ENCODE peak calls at places on chromosomes 4 and X, in five cellular contexts. A is tibial nerve, X is PC-9, K is heart right ventricle, P is cardiac fibroblast. C is an unnamed sample.

GRCh38 chr4:161183729-161184128 is 980.1 kb downstream of the FSTL5 start:
- DNase-seq in K (no peak), P (no peak), X (no peak), A (no peak), C (no peak)

GRCh38 chr4:175087156-175087555 is 169.0 kb downstream of the ADAM29 start:
- DNase-seq in P (no peak), A (no peak), X (no peak), K (no peak), C (no peak)

GRCh38 chr4:1202526-1203378 is 30.4 kb upstream of the SPON2 start:
- DNase-seq in K (peak), A (peak), X (no peak), P (no peak), C (no peak)

GRCh38 chrX:113429011-113429410 is 588.4 kb upstream of the AMOT start:
- DNase-seq in P (no peak), A (no peak), K (no peak), X (no peak), C (no peak)

GRCh38 chr4:101125045-101125713 is 222.1 kb downstream of the PPP3CA start:
- DNase-seq in P (no peak), K (no peak), A (no peak), X (no peak), C (no peak)

GRCh38 chr4:139628184-139629012 is 37.2 kb upstream of the MGST2 start:
- DNase-seq in P (no peak), K (no peak), X (no peak), A (no peak), C (peak)

GRCh38 chr4:1749370-1749769 is 28.0 kb downstream of the TACC3 start:
- DNase-seq in A (no peak), K (no peak), P (no peak), X (no peak), C (no peak)

GRCh38 chr4:128228778-128229457 is 58.7 kb downstream of the PGRMC2 start:
- DNase-seq in P (peak), A (no peak), K (no peak), X (no peak), C (no peak)

GRCh38 chr4:35539404-35540055 is 704.8 kb downstream of the ARAP2 start:
- DNase-seq in P (no peak), A (no peak), X (no peak), K (no peak), C (no peak)

GRCh38 chr4:131367441-131367840 is 1781.7 kb upstream of the PCDH10 start:
- DNase-seq in A (no peak), P (no peak), K (no peak), X (no peak), C (no peak)

GRCh38 chrX:136850441-136851175 is 29.9 kb downstream of the RBMX start:
- DNase-seq in P (peak), A (no peak), K (no peak), X (no peak), C (no peak)

GRCh38 chr4:133000012-133000411 is 149.1 kb upstream of the PCDH10 start:
- DNase-seq in X (no peak), A (no peak), K (no peak), P (no peak), C (no peak)

GRCh38 chrX:134622813-134623185 is 35.5 kb downstream of the PLAC1 start:
- DNase-seq in X (no peak), A (no peak), K (no peak), P (no peak), C (no peak)

GRCh38 chr4:127055349-127055748 is 577.4 kb upstream of the INTU start:
- DNase-seq in K (no peak), X (no peak), P (no peak), A (no peak), C (no peak)

GRCh38 chr4:25890653-25891485 is 23.2 kb upstream of the SMIM20 start:
- DNase-seq in P (no peak), A (no peak), X (no peak), K (no peak), C (no peak)

GRCh38 chrX:35696760-35697234 is 101.3 kb upstream of the MAGEB16 start:
- DNase-seq in A (no peak), P (no peak), X (no peak), K (no peak), C (no peak)

GRCh38 chr4:184968784-184969201 is 49.5 kb upstream of the HELT start:
- DNase-seq in K (peak), A (no peak), X (peak), P (no peak), C (peak)

GRCh38 chrX:133869270-133869669 is 116.1 kb downstream of the GPC3 start:
- DNase-seq in P (no peak), K (no peak), A (no peak), X (no peak), C (no peak)

GRCh38 chrX:23822397-23822796 is 39.4 kb downstream of the SAT1 start:
- DNase-seq in P (peak), A (no peak), X (no peak), K (no peak), C (no peak)

GRCh38 chr4:2691313-2691712 is 64.8 kb downstream of the TNIP2 start:
- DNase-seq in K (no peak), P (no peak), A (no peak), X (no peak), C (no peak)

GRCh38 chr4:101349346-101350064 is 2.2 kb upstream of the PPP3CA start:
- DNase-seq in X (peak), P (no peak), A (peak), K (peak), C (peak)

GRCh38 chr4:171794528-171794927 is 18.7 kb upstream of the GALNTL6 start:
- DNase-seq in A (no peak), X (no peak), P (no peak), K (no peak), C (no peak)

GRCh38 chr4:70895405-70895804 is 6.8 kb upstream of the MOB1B start:
- DNase-seq in A (no peak), P (peak), X (no peak), K (peak), C (no peak)

GRCh38 chr4:183200453-183200852 is 101.4 kb downstream of the WWC2 start:
- DNase-seq in K (peak), P (peak), X (peak), A (no peak), C (peak)

GRCh38 chr4:108559067-108559793 is 61.1 kb upstream of the RPL34 start:
- DNase-seq in X (no peak), P (peak), K (no peak), A (no peak), C (no peak)

GRCh38 chr4:159764343-159764952 is 661.6 kb downstream of the RAPGEF2 start:
- DNase-seq in K (no peak), X (peak), P (peak), A (no peak), C (no peak)

GRCh38 chrX:95058815-95059214 is 1384.8 kb downstream of the FAM133A start:
- DNase-seq in X (no peak), P (peak), A (no peak), K (no peak), C (no peak)

GRCh38 chr4:37653601-37654000 is 32.6 kb downstream of the RELL1 start:
- DNase-seq in X (peak), P (no peak), A (no peak), K (no peak), C (no peak)

GRCh38 chr4:169640261-169640880 is 20.0 kb downstream of the CLCN3 start:
- DNase-seq in X (no peak), K (no peak), A (no peak), P (peak), C (no peak)

GRCh38 chr4:170374770-170375169 is 285.0 kb upstream of the AADAT start:
- DNase-seq in K (no peak), X (no peak), A (no peak), P (peak), C (no peak)

GRCh38 chr4:89324671-89325070 is 17.1 kb upstream of the GPRIN3 start:
- DNase-seq in K (peak), A (no peak), P (peak), X (no peak), C (no peak)

GRCh38 chr4:7148337-7148736 is 44.0 kb upstream of the SORCS2 start:
- DNase-seq in P (no peak), K (no peak), A (no peak), X (no peak), C (no peak)

GRCh38 chr4:13536607-13537006 is 7.7 kb downstream of the NKX3-2 start:
- DNase-seq in A (no peak), K (no peak), X (no peak), P (no peak), C (no peak)

GRCh38 chr4:120043828-120044227 is 22.8 kb downstream of the MAD2L1 start:
- DNase-seq in P (no peak), A (no peak), X (no peak), K (no peak), C (no peak)

GRCh38 chr4:163866728-163867313 is 372.3 kb downstream of the TMA16 start:
- DNase-seq in X (peak), A (no peak), K (no peak), P (no peak), C (no peak)

GRCh38 chr4:87659247-87659931 is 9.3 kb downstream of the DMP1 start:
- DNase-seq in K (no peak), X (peak), A (no peak), P (peak), C (no peak)

GRCh38 chrX:107146670-107147069 is 28.0 kb upstream of the RBM41 start:
- DNase-seq in X (no peak), K (no peak), A (no peak), P (peak), C (no peak)

GRCh38 chrX:68685722-68686683 is 38.5 kb downstream of the STARD8 start:
- DNase-seq in A (no peak), P (peak), K (peak), X (peak), C (peak)

GRCh38 chr4:27828843-27829242 is 968.2 kb downstream of the STIM2 start:
- DNase-seq in A (no peak), P (no peak), K (no peak), X (no peak), C (no peak)

GRCh38 chr4:98625920-98626319 is 32.5 kb downstream of the TSPAN5 start:
- DNase-seq in A (no peak), K (no peak), P (no peak), X (no peak), C (no peak)
- H3K4me3 ChIP-seq in A (no peak), K (no peak), P (no peak), X (peak), C (no peak)

DNA sequence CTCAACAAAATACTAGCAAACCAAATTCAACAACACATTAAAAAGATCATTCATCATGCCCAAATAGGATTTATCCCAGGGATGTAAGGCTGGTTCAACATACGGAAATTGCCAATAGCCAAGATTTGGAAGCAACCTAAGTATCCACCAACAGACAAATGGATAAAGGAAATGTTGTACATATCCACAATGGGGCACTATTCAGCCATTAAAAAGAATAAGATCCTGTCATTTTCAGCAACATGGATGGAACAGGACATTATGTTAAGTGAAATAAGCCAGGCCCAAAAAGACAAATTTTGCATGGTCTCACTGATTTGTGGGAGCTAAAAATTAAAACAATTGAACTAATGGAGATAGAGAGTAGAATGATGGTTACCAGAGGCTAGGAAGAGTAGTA is 82.0 kb upstream of the FAM241A start:
- DNase-seq in K (no peak), P (peak), X (no peak), A (no peak), C (no peak)
- TF ChIP-seq CTCF in K (no peak), P (no peak), X (peak), A (no peak), C (no peak)

GRCh38 chr4:176981551-176981950 is 188.8 kb upstream of the VEGFC start:
- DNase-seq in X (no peak), A (no peak), P (peak), K (no peak), C (no peak)

GRCh38 chr4:176981074-176981473 is 188.4 kb upstream of the VEGFC start:
- DNase-seq in A (no peak), X (no peak), K (no peak), P (peak), C (no peak)
- H3K4me3 ChIP-seq in A (no peak), X (no peak), K (no peak), P (no peak), C (no peak)

DNA sequence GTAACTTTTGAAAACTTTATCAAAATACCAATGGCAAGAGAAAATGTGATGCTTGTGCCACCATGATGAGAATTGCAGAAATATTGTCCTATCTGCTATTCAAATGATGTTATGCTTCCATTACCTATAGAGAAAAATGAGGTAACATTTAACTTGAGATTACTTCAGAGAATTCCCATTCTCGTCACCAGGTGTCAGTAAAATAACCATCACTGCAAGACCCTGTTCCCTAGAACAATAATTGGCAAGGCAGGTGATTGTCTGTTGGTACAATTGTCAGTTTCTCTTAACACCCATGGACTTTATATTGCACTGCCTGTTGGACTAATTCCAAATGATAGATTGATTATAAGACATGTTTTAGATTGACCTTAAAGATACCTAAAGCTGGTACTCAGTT is 179.9 kb downstream of the GABRG1 start:
- DNase-seq in P (no peak), X (no peak), A (no peak), K (no peak), C (no peak)
- TF ChIP-seq CTCF in P (no peak), X (no peak), A (no peak), K (no peak), C (no peak)

DNA sequence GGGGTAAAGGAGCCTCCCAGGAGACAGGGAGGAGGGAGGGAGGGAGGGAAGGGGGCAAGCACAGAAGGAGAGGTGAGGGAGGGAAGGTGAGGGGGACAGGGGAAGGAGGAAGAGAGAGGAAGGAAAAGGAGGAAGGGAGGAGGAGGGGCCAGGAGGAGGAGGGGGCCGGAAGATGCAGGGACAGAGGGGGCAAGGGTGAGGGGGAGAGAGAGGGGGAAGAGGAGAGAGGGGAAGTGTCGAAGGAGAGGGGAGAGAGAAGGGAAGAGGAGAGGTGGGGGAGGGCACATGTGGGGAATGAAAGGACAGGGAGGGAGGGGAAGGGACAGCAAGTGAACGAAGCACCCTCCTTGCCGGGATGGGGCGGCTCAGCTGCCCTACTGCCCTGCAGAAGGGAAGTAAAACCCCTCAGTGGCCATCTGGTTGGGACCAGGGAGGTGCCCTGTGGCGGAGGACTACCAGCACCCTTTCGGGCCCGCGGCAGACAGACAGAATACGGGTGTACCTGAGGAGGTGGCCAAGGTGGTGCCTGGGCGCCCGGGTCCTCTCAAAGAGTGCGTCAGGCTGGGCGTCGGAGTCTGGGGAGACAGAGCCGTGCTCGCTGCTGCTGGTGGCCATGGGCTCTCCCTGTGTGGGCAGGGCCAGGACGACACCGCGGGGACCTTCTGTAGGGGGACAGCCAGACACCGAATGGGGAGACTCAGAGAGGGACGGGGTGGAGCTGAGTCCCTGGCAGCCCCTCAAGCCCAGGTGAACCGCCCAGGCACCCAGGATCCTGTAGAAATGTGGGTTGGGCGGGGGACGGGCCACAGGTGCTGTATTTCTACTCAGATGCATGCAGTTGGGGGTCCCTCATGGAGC is 29.5 kb downstream of the PDHA1 start:
- DNase-seq in P (no peak), X (no peak), K (no peak), A (no peak), C (no peak)
- H3K4me3 ChIP-seq in P (no peak), X (no peak), K (no peak), A (peak), C (no peak)

DNA sequence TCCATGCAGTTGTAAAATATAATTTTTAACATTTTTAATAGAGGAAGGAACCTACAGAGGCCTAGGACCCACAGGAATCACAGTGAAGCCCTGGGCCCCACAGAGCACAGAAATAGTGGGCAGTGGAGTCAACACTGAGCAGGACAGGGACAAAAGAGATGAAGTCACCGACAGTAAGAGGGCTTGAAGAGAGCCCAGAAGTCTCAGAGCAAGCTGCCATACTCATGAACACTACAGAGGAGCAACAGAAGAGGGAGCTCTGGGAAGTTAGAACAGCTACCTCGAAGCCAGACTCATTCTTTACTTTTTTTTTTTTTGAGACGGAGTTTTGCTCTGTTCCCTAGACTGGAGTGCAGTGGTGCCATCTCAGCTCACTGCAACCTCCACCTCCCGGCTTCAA is 149.3 kb upstream of the TENM3 start:
- DNase-seq in K (no peak), P (no peak), X (no peak), A (no peak), C (no peak)
- TF ChIP-seq CTCF in K (no peak), P (no peak), X (no peak), A (no peak), C (no peak)

C was measured in lung.